ENCODE peak calls at places on chromosomes 13 and 19, in seven cellular contexts. B is iPS DF 6.9, H is iris pigment epithelial cell, M is WTC11, G is amniotic epithelial cell, N is ovary, W is fibroblast of villous mesenchyme. K is an unnamed sample.

GRCh38 chr19:13819242-13819641 is 24.0 kb downstream of the ZSWIM4 start:
- DNase-seq in B (no peak), H (no peak), M (no peak), G (no peak), N (no peak), W (no peak), K (no peak)

GRCh38 chr13:109387438-109387837 is 398.9 kb downstream of the IRS2 start:
- DNase-seq in B (no peak), H (no peak), M (no peak), G (no peak), N (no peak), W (no peak), K (no peak)

GRCh38 chr13:93325303-93326297 is 99.0 kb downstream of the GPC6 start:
- DNase-seq in B (no peak), H (no peak), M (no peak), G (no peak), N (no peak), W (no peak), K (no peak)

GRCh38 chr13:31476266-31476665 is 263.1 kb upstream of the RXFP2 start:
- DNase-seq in B (no peak), H (peak), M (no peak), G (peak), N (no peak), W (peak), K (peak)

GRCh38 chr19:52662631-52663030 is 24.5 kb upstream of the ZNF83 start:
- DNase-seq in B (no peak), H (no peak), M (no peak), G (no peak), N (no peak), W (no peak), K (no peak)

GRCh38 chr13:97142452-97142851 is 79.7 kb upstream of the MBNL2 start:
- DNase-seq in B (peak), H (peak), M (peak), G (peak), N (no peak), W (peak), K (peak)

GRCh38 chr13:42894765-42895181 is 97.3 kb downstream of the EPSTI1 start:
- DNase-seq in B (no peak), H (peak), M (no peak), G (peak), N (peak), W (peak), K (peak)

GRCh38 chr13:111912991-111913781 is 153.8 kb upstream of the SOX1 start:
- DNase-seq in B (no peak), H (no peak), M (peak), G (no peak), N (no peak), W (no peak), K (no peak)

GRCh38 chr13:26539738-26540292 is 17.7 kb upstream of the WASF3 start:
- DNase-seq in B (no peak), H (no peak), M (no peak), G (no peak), N (no peak), W (no peak), K (no peak)

GRCh38 chr19:38375098-38375493 is 725 bp downstream of the PSMD8 start:
- DNase-seq in B (no peak), H (peak), M (no peak), G (peak), N (no peak), W (no peak), K (peak)

GRCh38 chr13:76210262-76210661 is 574.1 kb downstream of the LMO7 start:
- DNase-seq in B (no peak), H (peak), M (no peak), G (peak), N (no peak), W (no peak), K (peak)

GRCh38 chr13:32669030-32669646 is 82.9 kb downstream of the PDS5B start:
- DNase-seq in B (peak), H (peak), M (no peak), G (peak), N (no peak), W (peak), K (peak)

GRCh38 chr13:53010374-53011105 is 18.1 kb upstream of the OLFM4 start:
- DNase-seq in B (no peak), H (peak), M (no peak), G (peak), N (no peak), W (no peak), K (no peak)

GRCh38 chr13:40564342-40564997 is 102.0 kb downstream of the FOXO1 start:
- DNase-seq in B (no peak), H (no peak), M (no peak), G (no peak), N (no peak), W (no peak), K (peak)

GRCh38 chr19:46951236-46951986 is 68.2 kb upstream of the NPAS1 start:
- DNase-seq in B (no peak), H (no peak), M (no peak), G (no peak), N (no peak), W (no peak), K (no peak)

GRCh38 chr19:33670398-33670797 is 48.6 kb downstream of the CHST8 start:
- DNase-seq in B (no peak), H (no peak), M (no peak), G (no peak), N (no peak), W (no peak), K (no peak)

GRCh38 chr13:25699600-25699999 is 327.8 kb downstream of the ATP8A2 start:
- DNase-seq in B (no peak), H (no peak), M (no peak), G (no peak), N (no peak), W (no peak), K (no peak)

GRCh38 chr19:53511933-53512374 is 26.0 kb upstream of the ZNF331 start:
- DNase-seq in B (peak), H (peak), M (peak), G (peak), N (peak), W (peak), K (peak)